ENCODE peak calls at places on chromosomes 6 and 20, in seven cellular contexts. L is activated CD4-positive, alpha-beta T cell treated with anti-CD3 and anti-CD28 coated beads, Interleukin-2, amount 50 U/mL, for 4 hours; V is SK-MEL-5; Y is GM13977; Z is stimulated activated naive CD8-positive, alpha-beta T cell treated with anti-CD3 and anti-CD28 coated beads, Interleukin-15, Interleukin-2, amounts not matched to agents 100 U/mL and 50 U/mL, for 24 hours; T is HEK293T; N is H9. Q is an unnamed sample.

GRCh38 chr6:137676888-137677287 is 182.7 kb upstream of the OLIG3 start:
- DNase-seq in L (no peak), V (no peak), Y (no peak), Z (no peak), T (no peak), N (no peak), Q (no peak)

GRCh38 chr20:52145587-52145986 is 46.0 kb downstream of the ZFP64 start:
- DNase-seq in L (no peak), V (no peak), Y (no peak), Z (no peak), T (no peak), N (no peak), Q (no peak)

GRCh38 chr6:12962995-12963394 is 246.4 kb downstream of the PHACTR1 start:
- DNase-seq in L (no peak), V (no peak), Y (no peak), Z (no peak), T (no peak), N (no peak), Q (no peak)

GRCh38 chr6:26550250-26550993 is 12.3 kb downstream of the HMGN4 start:
- DNase-seq in L (no peak), V (peak), Y (peak), Z (peak), T (no peak), N (peak), Q (no peak)

GRCh38 chr6:42269553-42269952 is 51.9 kb upstream of the MRPS10 start:
- DNase-seq in L (no peak), V (no peak), Y (peak), Z (no peak), T (no peak), N (no peak), Q (no peak)

GRCh38 chr20:5670874-5671273 is 79.3 kb upstream of the SHLD1 start:
- DNase-seq in L (no peak), V (no peak), Y (no peak), Z (no peak), T (no peak), N (no peak), Q (no peak)

GRCh38 chr6:135540207-135540877 is 42.8 kb upstream of the AHI1 start:
- DNase-seq in L (no peak), V (peak), Y (no peak), Z (no peak), T (no peak), N (no peak), Q (no peak)

GRCh38 chr6:53437557-53438202 is 88.9 kb upstream of the ELOVL5 start:
- DNase-seq in L (no peak), V (peak), Y (peak), Z (peak), T (peak), N (peak), Q (peak)

GRCh38 chr6:114638346-114638745 is 295.5 kb upstream of the HS3ST5 start:
- DNase-seq in L (no peak), V (peak), Y (no peak), Z (no peak), T (peak), N (peak), Q (peak)

GRCh38 chr20:61959301-61959700 is 106.4 kb downstream of the TAF4 start:
- DNase-seq in L (no peak), V (peak), Y (no peak), Z (no peak), T (no peak), N (peak), Q (peak)

GRCh38 chr6:158516098-158516497 is 43.8 kb upstream of the TMEM181 start:
- DNase-seq in L (no peak), V (no peak), Y (no peak), Z (no peak), T (no peak), N (no peak), Q (no peak)

GRCh38 chr20:59584278-59584925 is 19.9 kb upstream of the PHACTR3 start:
- DNase-seq in L (no peak), V (no peak), Y (no peak), Z (no peak), T (no peak), N (no peak), Q (no peak)

GRCh38 chr6:45200510-45200909 is 127.6 kb upstream of the RUNX2 start:
- DNase-seq in L (no peak), V (no peak), Y (no peak), Z (no peak), T (no peak), N (no peak), Q (no peak)

GRCh38 chr6:89044988-89045387 is 35.6 kb upstream of the PNRC1 start:
- DNase-seq in L (no peak), V (no peak), Y (no peak), Z (no peak), T (no peak), N (no peak), Q (no peak)

GRCh38 chr6:3916211-3916610 is 67.0 kb downstream of the FAM50B start:
- DNase-seq in L (no peak), V (no peak), Y (no peak), Z (no peak), T (no peak), N (no peak), Q (no peak)

GRCh38 chr6:35497571-35498406 is 910 bp upstream of the TEAD3 start:
- DNase-seq in L (peak), V (no peak), Y (peak), Z (peak), T (peak), N (peak), Q (no peak)

GRCh38 chr6:44868335-44868668 is 459.8 kb upstream of the RUNX2 start:
- DNase-seq in L (no peak), V (no peak), Y (peak), Z (no peak), T (no peak), N (no peak), Q (no peak)

GRCh38 chr6:14310955-14311354 is 193.4 kb downstream of the CD83 start:
- DNase-seq in L (no peak), V (no peak), Y (no peak), Z (no peak), T (no peak), N (no peak), Q (no peak)

Q was measured in iPS DF 19.7.